ENCODE peak calls at places on chromosome 14, in seven cellular contexts. H is A549; I is tibial artery; L is tibial nerve; K is cardiac muscle cell; C is effector memory CD4-positive, alpha-beta T cell; Q is neural progenitor cell. J is an unnamed sample. For H3K9me3, the result is how much of the 10 kb centered on the place peaks cover.

GRCh38 chr14:81453166-81453766 is 53.1 kb upstream of the STON2 start:
- DNase-seq in C (peak), Q (peak), L (peak), H (peak), I (no peak), K (peak), J (peak)

GRCh38 chr14:64208981-64209380 is 85.2 kb downstream of the ESR2 start:
- DNase-seq in K (no peak), H (no peak), Q (no peak), I (no peak), C (no peak), L (no peak), J (no peak)

GRCh38 chr14:89507521-89507920 is 90.5 kb upstream of the FOXN3 start:
- DNase-seq in C (no peak), I (no peak), L (no peak), K (peak), H (no peak), Q (no peak), J (no peak)

GRCh38 chr14:95478818-95479217 is 37.6 kb downstream of the SYNE3 start:
- DNase-seq in K (no peak), C (no peak), I (no peak), H (no peak), L (no peak), Q (no peak), J (no peak)

GRCh38 chr14:104794099-104794498 is 1.4 kb downstream of the AKT1 start:
- DNase-seq in K (peak), Q (peak), C (no peak), H (peak), L (no peak), I (no peak), J (peak)

GRCh38 chr14:52895000-52895399 is 55.9 kb downstream of the FERMT2 start:
- DNase-seq in L (no peak), H (no peak), K (no peak), I (no peak), C (no peak), Q (no peak), J (no peak)

GRCh38 chr14:36996133-36996856 is 176.1 kb downstream of the SLC25A21 start:
- DNase-seq in C (no peak), L (no peak), K (no peak), H (peak), Q (no peak), I (no peak), J (no peak)

GRCh38 chr14:70919774-70920173 is 12.5 kb downstream of the PCNX1 start:
- DNase-seq in L (no peak), K (peak), Q (no peak), C (no peak), I (no peak), H (no peak), J (no peak)

GRCh38 chr14:23694085-23694975 is 58.2 kb downstream of the DHRS2 start:
- DNase-seq in H (no peak), Q (no peak), I (no peak), L (no peak), K (peak), C (no peak), J (no peak)

GRCh38 chr14:75268638-75269550 is 9.7 kb upstream of the FOS start:
- DNase-seq in Q (no peak), L (no peak), H (no peak), C (no peak), K (no peak), I (peak), J (no peak)

GRCh38 chr14:68801631-68802030 is 8.8 kb upstream of the ZFP36L1 start:
- DNase-seq in H (no peak), L (no peak), C (no peak), I (no peak), Q (no peak), K (no peak), J (no peak)
- H3K9me3 ChIP-seq in H (under half), L (under half), C (under half), I (under half), Q (under half), K (under half), J (under half)

DNA sequence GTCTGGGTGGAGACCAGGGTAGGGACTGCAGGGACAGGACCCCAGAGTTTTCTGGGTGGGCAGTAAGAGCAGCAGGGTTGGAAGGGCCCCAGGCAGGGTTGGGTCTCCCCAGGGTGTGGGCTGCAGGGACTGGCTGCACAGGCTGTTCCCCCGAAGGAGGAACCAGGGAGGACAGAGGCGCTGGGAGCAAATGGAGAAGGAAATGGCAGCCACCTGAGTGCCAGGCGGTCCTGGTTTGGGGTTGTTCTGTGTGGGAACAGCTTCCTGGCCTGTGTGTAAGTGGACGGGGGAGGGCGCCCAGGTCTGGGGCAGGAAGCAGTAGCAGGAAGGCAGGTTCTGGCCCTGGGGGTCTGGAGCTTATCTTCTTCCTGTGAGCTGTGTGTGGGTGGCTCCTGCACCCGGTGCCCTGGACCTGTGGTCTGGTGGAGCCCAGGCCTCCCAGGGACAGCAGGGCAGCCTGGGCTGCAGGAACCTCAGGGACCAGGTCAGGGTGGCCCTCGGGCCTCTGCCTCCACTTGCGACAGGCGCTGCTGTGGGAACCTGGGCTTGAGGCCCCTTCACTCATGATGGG is 372.8 kb downstream of the TMEM121 start:
- DNase-seq in C (no peak), I (no peak), Q (no peak), K (no peak), L (no peak), H (no peak), J (no peak)
- H3K9me3 ChIP-seq in C (under half), I (under half), Q (under half), K (under half), L (under half), H (under half), J (under half)

GRCh38 chr14:77649326-77649725 is 32.9 kb upstream of the SPTLC2 start:
- DNase-seq in K (peak), L (no peak), I (no peak), C (no peak), H (no peak), Q (no peak), J (no peak)

GRCh38 chr14:77654001-77654431 is 37.6 kb upstream of the SPTLC2 start:
- DNase-seq in C (no peak), H (no peak), I (no peak), L (no peak), K (no peak), Q (peak), J (no peak)

GRCh38 chr14:77657244-77657643 is 40.8 kb upstream of the SPTLC2 start:
- DNase-seq in I (no peak), Q (no peak), L (no peak), H (no peak), K (no peak), C (no peak), J (no peak)

GRCh38 chr14:77648520-77649200 is 32.2 kb upstream of the SPTLC2 start:
- DNase-seq in Q (no peak), I (no peak), H (no peak), K (no peak), L (no peak), C (no peak), J (no peak)

DNA sequence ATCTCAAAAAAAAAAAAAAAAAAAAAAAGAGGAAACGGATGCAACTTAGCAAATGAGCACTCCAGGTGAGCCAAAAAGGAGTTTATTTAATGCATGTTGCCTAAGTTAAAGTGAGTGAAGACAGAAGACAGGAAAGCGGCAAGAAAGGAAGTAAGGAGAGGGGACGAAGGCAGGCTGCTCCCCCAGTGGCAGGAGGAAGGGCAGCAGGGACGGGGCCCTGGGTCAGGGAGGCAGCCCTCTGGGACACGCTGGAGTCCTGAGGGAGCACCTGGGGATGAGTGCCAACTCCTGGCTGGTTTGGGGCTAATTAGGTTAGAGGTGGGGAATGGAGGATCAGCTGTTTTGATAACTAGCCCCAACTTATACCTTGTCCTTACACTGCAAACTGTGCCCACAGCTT is 37.0 kb upstream of the SPTLC2 start:
- DNase-seq in H (no peak), Q (peak), I (no peak), L (no peak), C (no peak), K (no peak), J (no peak)
- H3K9me3 ChIP-seq in H (under half), Q (under half), I (under half), L (under half), C (under half), K (under half), J (under half)

GRCh38 chr14:78785265-78785664 is 615.1 kb downstream of the NRXN3 start:
- DNase-seq in I (no peak), C (no peak), L (no peak), Q (no peak), H (no peak), K (no peak), J (no peak)

GRCh38 chr14:78790262-78790661 is 620.1 kb downstream of the NRXN3 start:
- DNase-seq in I (no peak), C (no peak), L (no peak), H (no peak), K (no peak), Q (peak), J (no peak)

DNA sequence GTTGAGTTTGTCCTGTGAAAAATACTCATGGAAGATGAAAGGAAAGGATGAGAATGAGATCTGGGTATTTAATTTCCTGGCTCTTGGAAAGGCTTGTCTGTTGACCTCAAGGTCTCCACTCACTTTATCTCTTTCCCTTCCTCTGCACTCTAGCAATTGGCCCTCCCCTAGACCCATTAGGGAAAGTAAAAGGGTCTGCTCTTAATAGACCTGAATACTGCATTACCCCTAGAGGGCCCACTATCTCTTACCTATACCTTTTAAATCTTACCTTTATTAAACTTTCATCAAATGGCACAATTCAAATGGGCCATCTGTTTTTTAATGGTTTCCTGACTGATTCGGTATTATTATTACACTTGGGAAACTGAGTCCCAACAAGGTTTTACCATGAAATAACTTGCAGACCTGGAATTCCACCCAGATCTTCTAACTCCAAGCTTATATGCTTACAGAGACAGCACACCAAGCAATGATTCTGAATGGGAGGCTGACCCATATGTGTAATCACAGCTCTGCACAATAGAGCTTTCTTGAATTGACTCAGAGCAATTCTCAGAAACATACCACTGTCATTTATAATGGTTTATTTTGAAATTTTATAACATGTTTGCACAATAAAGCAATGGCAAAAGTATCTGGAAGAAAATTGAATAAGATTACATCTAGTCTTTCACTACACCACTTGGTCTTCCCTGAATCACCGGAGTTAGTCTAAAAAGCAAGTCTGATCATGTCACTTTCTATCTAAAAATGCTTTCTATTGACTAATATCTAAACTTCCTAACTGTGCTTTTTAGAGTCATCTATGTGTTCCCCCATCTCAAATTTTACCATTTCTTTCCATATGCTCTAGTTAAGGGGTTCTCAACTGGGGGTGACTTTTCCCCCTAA is 618.5 kb downstream of the NRXN3 start:
- DNase-seq in L (no peak), I (no peak), C (no peak), H (no peak), Q (no peak), K (no peak), J (no peak)
- H3K9me3 ChIP-seq in L (under half), I (under half), C (under half), H (under half), Q (under half), K (under half), J (under half)

DNA sequence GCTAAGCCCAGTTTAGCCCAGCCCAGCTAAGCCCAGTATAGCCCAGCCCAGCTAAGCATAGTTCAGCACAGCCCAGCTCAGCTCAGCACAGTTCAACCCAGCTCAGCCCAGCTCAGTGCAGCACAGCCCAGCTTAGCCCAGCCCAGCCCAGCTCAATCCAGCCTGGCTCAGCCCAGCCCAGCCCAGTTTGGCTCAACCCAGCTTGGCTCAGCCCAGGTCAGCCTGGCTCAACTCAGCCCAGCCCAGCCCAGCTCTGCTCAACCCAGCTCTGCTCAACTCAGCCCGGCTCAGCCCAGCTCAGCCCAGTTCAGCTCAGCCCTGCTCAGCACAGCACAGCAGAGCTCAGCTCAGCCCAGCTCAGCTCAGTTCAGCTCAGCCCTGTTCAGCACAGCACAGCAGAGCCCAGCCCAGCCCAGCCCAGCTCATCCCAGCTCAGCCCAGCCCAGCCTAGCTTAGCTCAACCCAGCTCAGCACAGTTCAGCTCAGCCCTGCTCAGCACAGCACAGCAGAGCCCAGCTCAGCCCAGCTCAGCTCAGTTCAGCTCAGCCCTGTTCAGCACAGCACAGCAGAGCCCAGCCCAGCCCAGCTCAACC is 330.9 kb downstream of the TMEM121 start:
- DNase-seq in L (peak), H (no peak), I (no peak), K (no peak), Q (no peak), C (peak), J (no peak)
- H3K9me3 ChIP-seq in L (under half), H (under half), I (under half), K (under half), Q (under half), C (under half), J (under half)

GRCh38 chr14:105857816-105858675 is 331.7 kb downstream of the TMEM121 start:
- DNase-seq in H (no peak), Q (no peak), L (no peak), C (peak), K (no peak), I (no peak), J (no peak)
- H3K9me3 ChIP-seq in H (under half), Q (under half), L (under half), C (under half), K (under half), I (under half), J (under half)